ENCODE peak calls at places on chromosomes 2 and 18, in ten cellular contexts. V, A, H, F, O, I, P, U, Y and K are unnamed samples.

GRCh38 chr18:31195063-31195462 is 32.4 kb upstream of the DSC1 start:
- DNase-seq in V (no peak), A (no peak), H (no peak), F (no peak), O (no peak), I (no peak), P (no peak), U (no peak), Y (no peak), K (no peak)

GRCh38 chr2:133167990-133168389 is 400.3 kb downstream of the NCKAP5 start:
- DNase-seq in V (no peak), A (peak), H (no peak), F (no peak), O (no peak), I (no peak), P (no peak), U (peak), Y (no peak), K (no peak)

GRCh38 chr2:163983911-163984310 is 248.1 kb upstream of the FIGN start:
- DNase-seq in V (no peak), A (no peak), H (no peak), F (no peak), O (no peak), I (no peak), P (no peak), U (no peak), Y (no peak), K (no peak)

GRCh38 chr2:112048887-112049286 is 6.2 kb upstream of the TMEM87B start:
- DNase-seq in V (peak), A (peak), H (no peak), F (peak), O (peak), I (peak), P (no peak), U (peak), Y (no peak), K (peak)

GRCh38 chr2:237128026-237128703 is 42.5 kb downstream of the COPS8 start:
- DNase-seq in V (peak), A (peak), H (peak), F (peak), O (peak), I (peak), P (peak), U (peak), Y (peak), K (no peak)

GRCh38 chr2:3475771-3476170 is 43.6 kb downstream of the ADI1 start:
- DNase-seq in V (no peak), A (no peak), H (no peak), F (no peak), O (no peak), I (no peak), P (no peak), U (no peak), Y (no peak), K (no peak)

GRCh38 chr2:235949567-235950472 is 218.4 kb downstream of the GBX2 start:
- DNase-seq in V (no peak), A (no peak), H (no peak), F (no peak), O (no peak), I (no peak), P (no peak), U (no peak), Y (no peak), K (no peak)

GRCh38 chr18:36307513-36307912 is 10.0 kb downstream of the FHOD3 start:
- DNase-seq in V (no peak), A (no peak), H (no peak), F (no peak), O (no peak), I (no peak), P (no peak), U (no peak), Y (no peak), K (no peak)

GRCh38 chr2:8797682-8798081 is 39.7 kb downstream of the KIDINS220 start:
- DNase-seq in V (no peak), A (no peak), H (no peak), F (no peak), O (no peak), I (no peak), P (no peak), U (peak), Y (no peak), K (no peak)

GRCh38 chr2:219997341-219997851 is 370.0 kb downstream of the SLC4A3 start:
- DNase-seq in V (peak), A (peak), H (peak), F (peak), O (peak), I (peak), P (peak), U (peak), Y (no peak), K (peak)

GRCh38 chr2:235011929-235012631 is 60.3 kb downstream of the SH3BP4 start:
- DNase-seq in V (no peak), A (no peak), H (no peak), F (no peak), O (peak), I (no peak), P (no peak), U (no peak), Y (no peak), K (no peak)

GRCh38 chr18:46226461-46226860 is 122.3 kb downstream of the HAUS1 start:
- DNase-seq in V (no peak), A (peak), H (no peak), F (no peak), O (no peak), I (no peak), P (no peak), U (peak), Y (no peak), K (no peak)

GRCh38 chr18:75088021-75088506 is 120.9 kb downstream of the PTGR3 start:
- DNase-seq in V (no peak), A (no peak), H (no peak), F (no peak), O (no peak), I (no peak), P (no peak), U (no peak), Y (no peak), K (no peak)

GRCh38 chr2:241810304-241811208 is 1.6 kb downstream of the NEU4 start:
- DNase-seq in V (no peak), A (no peak), H (peak), F (no peak), O (no peak), I (no peak), P (peak), U (no peak), Y (no peak), K (no peak)

GRCh38 chr18:58580078-58580477 is 48.8 kb downstream of the ALPK2 start:
- DNase-seq in V (no peak), A (no peak), H (no peak), F (peak), O (no peak), I (no peak), P (no peak), U (no peak), Y (no peak), K (no peak)

GRCh38 chr18:59881728-59882685 is 17.8 kb upstream of the PMAIP1 start:
- DNase-seq in V (peak), A (peak), H (no peak), F (no peak), O (no peak), I (no peak), P (no peak), U (peak), Y (no peak), K (no peak)

GRCh38 chr18:68648191-68648590 is 66.7 kb downstream of the TMX3 start:
- DNase-seq in V (no peak), A (no peak), H (no peak), F (no peak), O (no peak), I (no peak), P (no peak), U (no peak), Y (no peak), K (no peak)

GRCh38 chr2:141513853-141514252 is 617.0 kb downstream of the LRP1B start:
- DNase-seq in V (no peak), A (no peak), H (no peak), F (no peak), O (no peak), I (no peak), P (no peak), U (no peak), Y (no peak), K (no peak)

GRCh38 chr2:218569661-218570500 is 1.2 kb downstream of the CNOT9 start:
- DNase-seq in V (peak), A (peak), H (peak), F (peak), O (peak), I (no peak), P (no peak), U (peak), Y (no peak), K (no peak)

GRCh38 chr2:216501854-216502253 is 3.2 kb downstream of the RPL37A start:
- DNase-seq in V (peak), A (no peak), H (no peak), F (no peak), O (no peak), I (no peak), P (no peak), U (no peak), Y (no peak), K (no peak)
- H3K4me3 ChIP-seq in V (no peak), A (no peak), H (no peak), F (no peak), O (no peak), I (no peak), P (no peak), U (no peak), Y (no peak), K (no peak)

DNA sequence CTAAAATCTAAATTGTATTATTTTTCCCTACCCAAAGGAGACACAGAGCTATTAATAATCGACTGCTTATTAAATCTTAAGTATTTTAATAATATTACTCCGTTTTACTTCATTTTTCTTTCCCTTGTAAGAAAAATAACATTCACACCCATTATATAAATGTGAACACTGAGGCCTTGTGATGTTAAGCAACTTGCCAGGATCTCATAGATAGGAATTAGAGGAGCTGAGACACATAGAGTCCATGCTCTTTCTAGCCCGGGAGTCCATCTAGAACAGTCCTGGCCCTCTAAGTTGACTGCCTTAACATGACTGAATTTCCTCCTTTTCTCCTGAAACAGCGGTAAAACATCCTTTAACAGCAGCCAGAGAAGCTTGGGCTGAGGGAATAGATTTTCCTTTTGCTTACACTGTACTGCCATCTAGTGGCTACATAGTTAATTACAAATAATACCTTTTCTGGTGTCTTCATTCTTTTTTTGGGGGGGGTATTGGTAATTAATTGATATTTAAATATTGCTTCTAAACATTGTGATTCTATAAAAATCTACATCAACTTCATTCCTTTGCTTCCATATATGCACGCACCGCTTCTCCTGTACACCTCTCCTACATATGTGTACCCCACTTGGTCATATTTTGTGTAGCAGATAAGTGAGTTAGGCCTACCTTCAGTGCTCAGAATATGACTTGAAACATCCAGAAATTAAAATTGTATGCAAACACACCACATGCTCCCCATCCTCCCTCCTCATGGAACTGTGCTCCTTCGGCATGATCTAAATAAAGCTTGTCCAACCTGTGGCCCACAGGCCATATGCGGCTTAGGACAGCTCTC is 125.8 kb upstream of the HNMT start:
- DNase-seq in V (peak), A (peak), H (no peak), F (peak), O (peak), I (no peak), P (no peak), U (peak), Y (no peak), K (peak)
- H3K4me3 ChIP-seq in V (no peak), A (no peak), H (no peak), F (no peak), O (no peak), I (no peak), P (no peak), U (no peak), Y (no peak), K (no peak)

GRCh38 chr2:119431976-119432881 is 575 bp downstream of the TMEM37 start:
- DNase-seq in V (peak), A (peak), H (no peak), F (peak), O (no peak), I (no peak), P (peak), U (peak), Y (peak), K (no peak)

GRCh38 chr2:119432882-119433522 is 1.3 kb downstream of the TMEM37 start:
- DNase-seq in V (no peak), A (no peak), H (no peak), F (no peak), O (no peak), I (no peak), P (no peak), U (no peak), Y (no peak), K (no peak)

GRCh38 chr2:119435148-119435952 is 3.7 kb downstream of the TMEM37 start:
- DNase-seq in V (no peak), A (no peak), H (no peak), F (no peak), O (no peak), I (no peak), P (peak), U (no peak), Y (no peak), K (no peak)

GRCh38 chr2:119434664-119435063 is 3.0 kb downstream of the TMEM37 start:
- DNase-seq in V (no peak), A (no peak), H (no peak), F (no peak), O (no peak), I (no peak), P (no peak), U (no peak), Y (no peak), K (no peak)

DNA sequence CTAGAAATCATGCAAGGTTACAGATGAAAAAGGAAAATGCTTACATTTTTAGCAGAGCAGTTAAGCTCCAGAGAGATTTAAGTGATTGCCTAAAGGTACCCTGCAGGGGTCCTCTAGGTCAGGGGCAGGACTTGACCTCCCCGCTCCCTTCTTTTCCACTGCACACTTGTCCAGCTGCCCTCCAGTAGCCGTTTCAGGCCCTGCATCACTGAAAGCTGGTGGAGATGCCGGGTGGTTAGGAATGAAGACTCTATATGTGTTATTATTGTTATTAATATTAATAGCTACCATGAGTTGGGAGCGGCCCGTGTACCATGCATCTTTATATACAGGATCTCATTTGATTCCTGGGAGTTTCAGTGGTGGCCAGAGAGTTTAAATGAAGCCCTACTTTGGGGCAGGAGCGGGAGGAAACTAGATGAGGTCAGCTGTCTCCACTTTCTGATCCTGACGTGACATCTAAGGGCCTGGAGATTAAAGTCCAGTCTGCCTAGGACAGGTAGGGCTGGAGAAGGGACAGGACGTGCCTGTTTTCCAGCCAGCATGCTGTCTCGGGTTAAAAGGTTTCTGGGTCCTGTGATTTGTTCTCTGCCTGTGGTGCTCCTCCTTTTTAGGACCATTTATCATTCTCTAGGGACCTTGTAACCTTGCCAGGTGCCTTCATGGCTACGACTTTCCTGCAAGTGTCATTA is 2.1 kb downstream of the TMEM37 start:
- DNase-seq in V (no peak), A (no peak), H (no peak), F (no peak), O (no peak), I (no peak), P (no peak), U (no peak), Y (no peak), K (no peak)
- H3K4me3 ChIP-seq in V (no peak), A (no peak), H (no peak), F (no peak), O (no peak), I (no peak), P (no peak), U (no peak), Y (no peak), K (no peak)

GRCh38 chr2:195533771-195534642 is 123.0 kb upstream of the SLC39A10 start:
- DNase-seq in V (peak), A (peak), H (peak), F (peak), O (no peak), I (peak), P (peak), U (peak), Y (peak), K (peak)
- H3K4me3 ChIP-seq in V (no peak), A (no peak), H (no peak), F (peak), O (no peak), I (no peak), P (no peak), U (no peak), Y (no peak), K (peak)

GRCh38 chr2:197560146-197560665 is 44.3 kb downstream of the MOB4 start:
- DNase-seq in V (no peak), A (no peak), H (no peak), F (no peak), O (no peak), I (no peak), P (no peak), U (no peak), Y (no peak), K (no peak)
- H3K4me3 ChIP-seq in V (no peak), A (no peak), H (no peak), F (no peak), O (no peak), I (no peak), P (no peak), U (no peak), Y (no peak), K (no peak)

GRCh38 chr2:39492701-39493100 is 55.6 kb upstream of the MAP4K3 start:
- DNase-seq in V (no peak), A (no peak), H (no peak), F (no peak), O (no peak), I (no peak), P (no peak), U (peak), Y (no peak), K (no peak)
- H3K4me3 ChIP-seq in V (no peak), A (no peak), H (no peak), F (no peak), O (no peak), I (no peak), P (no peak), U (no peak), Y (no peak), K (no peak)

DNA sequence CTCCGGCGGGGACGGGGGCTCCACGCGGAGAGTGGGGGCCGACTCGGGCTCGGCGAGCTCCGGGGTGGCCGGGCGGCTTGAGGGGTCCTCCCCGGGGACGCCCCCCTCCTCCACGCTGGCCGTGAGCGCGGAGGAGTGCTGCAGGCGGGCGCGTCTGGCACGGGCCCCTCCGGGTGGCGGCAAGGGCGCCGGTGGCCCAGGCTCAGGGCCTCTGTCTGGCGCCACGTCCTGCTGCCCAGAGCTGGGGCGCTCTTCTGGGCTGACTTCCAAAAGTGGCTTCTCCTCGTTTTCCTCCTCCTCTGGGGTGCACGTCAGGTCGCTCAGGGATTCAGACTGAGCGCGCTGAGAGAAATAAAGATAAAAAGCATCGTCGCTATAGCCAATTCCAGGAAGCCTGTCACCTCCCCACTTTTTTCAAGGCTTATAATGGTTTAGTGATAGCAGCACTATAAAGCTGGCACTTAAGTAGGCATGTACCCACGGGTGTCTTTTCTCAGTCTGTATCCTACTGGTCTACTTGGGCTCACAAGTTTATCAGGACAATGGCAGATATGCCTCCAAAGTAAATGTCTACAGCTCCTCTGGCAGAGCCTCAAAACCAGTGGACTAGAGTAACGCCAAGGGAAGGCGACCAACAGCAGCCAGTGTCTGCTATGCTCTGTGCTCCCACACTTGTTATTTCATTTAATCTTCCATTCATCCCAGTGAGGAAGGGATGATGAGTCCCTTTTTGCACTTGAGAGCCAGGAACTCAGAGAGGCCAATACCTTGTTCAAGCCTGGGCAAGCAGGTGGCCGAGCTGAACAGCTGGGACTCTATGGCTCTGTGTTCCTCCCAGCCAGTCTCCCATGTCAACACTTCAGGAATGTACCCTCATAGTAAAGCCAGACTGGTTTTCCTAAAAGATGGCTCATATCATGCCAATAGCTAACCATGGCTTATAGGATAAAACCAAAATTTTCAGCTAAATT is 92.5 kb upstream of the MGAT4A start:
- DNase-seq in V (peak), A (no peak), H (no peak), F (no peak), O (no peak), I (no peak), P (peak), U (no peak), Y (no peak), K (no peak)
- H3K4me3 ChIP-seq in V (no peak), A (no peak), H (peak), F (no peak), O (peak), I (peak), P (no peak), U (no peak), Y (peak), K (no peak)